ENCODE peak calls at places on chromosome 12, in six cellular contexts. One of them, this sample, is unnamed.

GRCh38 chr12:42756841-42757661 is 167.5 kb upstream of the PRICKLE1 start:
- DNase-seq in T-helper 2 cell: no peak
- DNase-seq in aorta: no peak
- DNase-seq in NCI-H524 treated with DMSO at 0.1 percent for 48 hours: no peak
- DNase-seq in left kidney: peak; percentile 85
- DNase-seq in uterus: peak; percentile 39
- DNase-seq in this sample: no peak

GRCh38 chr12:65655074-65655493 is 169.2 kb upstream of the HMGA2 start:
- DNase-seq in T-helper 2 cell: no peak
- DNase-seq in aorta: no peak
- DNase-seq in NCI-H524 treated with DMSO at 0.1 percent for 48 hours: no peak
- DNase-seq in left kidney: no peak
- DNase-seq in uterus: no peak
- DNase-seq in this sample: no peak

GRCh38 chr12:123614531-123614930 is 12.6 kb downstream of the DDX55 start:
- DNase-seq in T-helper 2 cell: no peak
- DNase-seq in aorta: no peak
- DNase-seq in NCI-H524 treated with DMSO at 0.1 percent for 48 hours: no peak
- DNase-seq in left kidney: no peak
- DNase-seq in uterus: no peak
- DNase-seq in this sample: no peak

GRCh38 chr12:82378997-82379396 is 20.7 kb downstream of the METTL25 start:
- DNase-seq in T-helper 2 cell: no peak
- DNase-seq in aorta: no peak
- DNase-seq in NCI-H524 treated with DMSO at 0.1 percent for 48 hours: no peak
- DNase-seq in left kidney: no peak
- DNase-seq in uterus: no peak
- DNase-seq in this sample: no peak

GRCh38 chr12:24014240-24014639 is 64.8 kb upstream of the SOX5 start:
- DNase-seq in T-helper 2 cell: no peak
- DNase-seq in aorta: no peak
- DNase-seq in NCI-H524 treated with DMSO at 0.1 percent for 48 hours: no peak
- DNase-seq in left kidney: no peak
- DNase-seq in uterus: no peak
- DNase-seq in this sample: no peak

GRCh38 chr12:48023386-48023785 is 19.1 kb upstream of the COL2A1 start:
- DNase-seq in T-helper 2 cell: no peak
- DNase-seq in aorta: no peak
- DNase-seq in NCI-H524 treated with DMSO at 0.1 percent for 48 hours: no peak
- DNase-seq in left kidney: peak; percentile 83
- DNase-seq in uterus: no peak
- DNase-seq in this sample: no peak

GRCh38 chr12:7460375-7461259 is 16.7 kb upstream of the CD163L1 start:
- DNase-seq in T-helper 2 cell: peak; percentile 27
- DNase-seq in aorta: no peak
- DNase-seq in NCI-H524 treated with DMSO at 0.1 percent for 48 hours: no peak
- DNase-seq in left kidney: peak; percentile 72
- DNase-seq in uterus: no peak
- DNase-seq in this sample: no peak

GRCh38 chr12:47795121-47795813 is 22.2 kb downstream of the SLC48A1 start:
- DNase-seq in T-helper 2 cell: no peak
- DNase-seq in aorta: no peak
- DNase-seq in NCI-H524 treated with DMSO at 0.1 percent for 48 hours: no peak
- DNase-seq in left kidney: no peak
- DNase-seq in uterus: no peak
- DNase-seq in this sample: no peak

GRCh38 chr12:107318804-107319535 is 225.6 kb upstream of the CRY1 start:
- DNase-seq in T-helper 2 cell: no peak
- DNase-seq in aorta: no peak
- DNase-seq in NCI-H524 treated with DMSO at 0.1 percent for 48 hours: no peak
- DNase-seq in left kidney: peak; percentile 76
- DNase-seq in uterus: no peak
- DNase-seq in this sample: no peak

GRCh38 chr12:3725267-3726115 is 27.4 kb downstream of the CRACR2A start:
- DNase-seq in T-helper 2 cell: no peak
- DNase-seq in aorta: no peak
- DNase-seq in NCI-H524 treated with DMSO at 0.1 percent for 48 hours: no peak
- DNase-seq in left kidney: no peak
- DNase-seq in uterus: peak; percentile 18
- DNase-seq in this sample: no peak

GRCh38 chr12:115223322-115223721 is 539.3 kb upstream of the TBX3 start:
- DNase-seq in T-helper 2 cell: no peak
- DNase-seq in aorta: no peak
- DNase-seq in NCI-H524 treated with DMSO at 0.1 percent for 48 hours: no peak
- DNase-seq in left kidney: no peak
- DNase-seq in uterus: no peak
- DNase-seq in this sample: no peak

GRCh38 chr12:107760207-107760816 is 625 bp downstream of the PRDM4 start:
- DNase-seq in T-helper 2 cell: peak; percentile 17
- DNase-seq in aorta: peak; percentile 79
- DNase-seq in NCI-H524 treated with DMSO at 0.1 percent for 48 hours: no peak
- DNase-seq in left kidney: peak; percentile 65
- DNase-seq in uterus: no peak
- DNase-seq in this sample: peak; percentile 74

GRCh38 chr12:131747276-131747675 is 36.4 kb downstream of the SFSWAP start:
- DNase-seq in T-helper 2 cell: no peak
- DNase-seq in aorta: peak; percentile 37
- DNase-seq in NCI-H524 treated with DMSO at 0.1 percent for 48 hours: no peak
- DNase-seq in left kidney: no peak
- DNase-seq in uterus: no peak
- DNase-seq in this sample: no peak

GRCh38 chr12:43858096-43858495 is 22.2 kb downstream of the TMEM117 start:
- DNase-seq in T-helper 2 cell: no peak
- DNase-seq in aorta: no peak
- DNase-seq in NCI-H524 treated with DMSO at 0.1 percent for 48 hours: no peak
- DNase-seq in left kidney: no peak
- DNase-seq in uterus: no peak
- DNase-seq in this sample: no peak

GRCh38 chr12:104603545-104603973 is 146.8 kb downstream of the CHST11 start:
- DNase-seq in T-helper 2 cell: no peak
- DNase-seq in aorta: no peak
- DNase-seq in NCI-H524 treated with DMSO at 0.1 percent for 48 hours: no peak
- DNase-seq in left kidney: no peak
- DNase-seq in uterus: no peak
- DNase-seq in this sample: no peak

GRCh38 chr12:96387981-96388380 is 12.3 kb downstream of the CDK17 start:
- DNase-seq in T-helper 2 cell: no peak
- DNase-seq in aorta: no peak
- DNase-seq in NCI-H524 treated with DMSO at 0.1 percent for 48 hours: no peak
- DNase-seq in left kidney: peak; percentile 33
- DNase-seq in uterus: peak; percentile 24
- DNase-seq in this sample: no peak

GRCh38 chr12:46773537-46773936 is 52.3 kb downstream of the SLC38A4 start:
- DNase-seq in T-helper 2 cell: no peak
- DNase-seq in aorta: no peak
- DNase-seq in NCI-H524 treated with DMSO at 0.1 percent for 48 hours: no peak
- DNase-seq in left kidney: no peak
- DNase-seq in uterus: no peak
- DNase-seq in this sample: no peak

GRCh38 chr12:22535038-22535437 is 9.3 kb downstream of the C2CD5 start:
- DNase-seq in T-helper 2 cell: no peak
- DNase-seq in aorta: no peak
- DNase-seq in NCI-H524 treated with DMSO at 0.1 percent for 48 hours: no peak
- DNase-seq in left kidney: no peak
- DNase-seq in uterus: no peak
- DNase-seq in this sample: no peak

GRCh38 chr12:53051058-53051880 is 1.4 kb downstream of the TNS2 start:
- DNase-seq in T-helper 2 cell: no peak
- DNase-seq in aorta: peak; percentile 85
- DNase-seq in NCI-H524 treated with DMSO at 0.1 percent for 48 hours: no peak
- DNase-seq in left kidney: peak; percentile 89
- DNase-seq in uterus: peak; percentile 78
- DNase-seq in this sample: peak; percentile 82

GRCh38 chr12:122040579-122041386 is 19.1 kb downstream of the BCL7A start:
- DNase-seq in T-helper 2 cell: no peak
- DNase-seq in aorta: no peak
- DNase-seq in NCI-H524 treated with DMSO at 0.1 percent for 48 hours: no peak
- DNase-seq in left kidney: peak; percentile 86
- DNase-seq in uterus: no peak
- DNase-seq in this sample: peak; percentile 76

GRCh38 chr12:65602579-65603295 is 221.5 kb upstream of the HMGA2 start:
- DNase-seq in T-helper 2 cell: no peak
- DNase-seq in aorta: peak; percentile 89
- DNase-seq in NCI-H524 treated with DMSO at 0.1 percent for 48 hours: peak; percentile 11
- DNase-seq in left kidney: peak; percentile 93
- DNase-seq in uterus: peak; percentile 59
- DNase-seq in this sample: peak; percentile 80

GRCh38 chr12:32515137-32515860 is 115.9 kb downstream of the FGD4 start:
- DNase-seq in T-helper 2 cell: no peak
- DNase-seq in aorta: no peak
- DNase-seq in NCI-H524 treated with DMSO at 0.1 percent for 48 hours: no peak
- DNase-seq in left kidney: no peak
- DNase-seq in uterus: no peak
- DNase-seq in this sample: no peak

GRCh38 chr12:12952036-12952435 is at the start of gene GPRC5D:
- DNase-seq in T-helper 2 cell: no peak
- DNase-seq in aorta: no peak
- DNase-seq in NCI-H524 treated with DMSO at 0.1 percent for 48 hours: no peak
- DNase-seq in left kidney: no peak
- DNase-seq in uterus: no peak
- DNase-seq in this sample: no peak

GRCh38 chr12:12872934-12873275 is 18.5 kb upstream of the GPRC5A start:
- DNase-seq in T-helper 2 cell: no peak
- DNase-seq in aorta: no peak
- DNase-seq in NCI-H524 treated with DMSO at 0.1 percent for 48 hours: no peak
- DNase-seq in left kidney: no peak
- DNase-seq in uterus: no peak
- DNase-seq in this sample: no peak

GRCh38 chr12:51622564-51622963 is 31.5 kb downstream of the SCN8A start:
- DNase-seq in T-helper 2 cell: no peak
- DNase-seq in aorta: no peak
- DNase-seq in NCI-H524 treated with DMSO at 0.1 percent for 48 hours: no peak
- DNase-seq in left kidney: no peak
- DNase-seq in uterus: no peak
- DNase-seq in this sample: no peak

GRCh38 chr12:4145990-4146859 is 127.3 kb upstream of the CCND2 start:
- DNase-seq in T-helper 2 cell: no peak
- DNase-seq in aorta: no peak
- DNase-seq in NCI-H524 treated with DMSO at 0.1 percent for 48 hours: no peak
- DNase-seq in left kidney: no peak
- DNase-seq in uterus: no peak
- DNase-seq in this sample: no peak

This sample was measured in upper lobe of right lung.